ENCODE peak calls at places on chromosome 15, in seven cellular contexts. A, C, L, R, E, X and G are unnamed samples.

GRCh38 chr15:58182460-58183163 is 44.4 kb downstream of the AQP9 start:
- DNase-seq in E (peak), A (peak), X (no peak), C (peak), L (peak), R (no peak), G (peak)

GRCh38 chr15:58295637-58296036 is 136.2 kb upstream of the LIPC start:
- DNase-seq in X (no peak), R (no peak), A (no peak), C (no peak), L (no peak), E (no peak), G (no peak)

GRCh38 chr15:78604420-78604819 is 16.4 kb downstream of the CHRNA3 start:
- DNase-seq in C (no peak), L (no peak), X (no peak), E (no peak), R (no peak), A (no peak), G (no peak)

GRCh38 chr15:90413411-90414379 is 25.7 kb downstream of the IQGAP1 start:
- DNase-seq in X (no peak), C (peak), E (no peak), R (no peak), A (peak), L (no peak), G (no peak)

GRCh38 chr15:31215490-31216209 is 111.0 kb upstream of the KLF13 start:
- DNase-seq in X (peak), E (peak), L (peak), R (no peak), A (peak), C (peak), G (peak)

GRCh38 chr15:100201376-100202280 is 140.1 kb downstream of the ADAMTS17 start:
- DNase-seq in A (no peak), R (no peak), L (no peak), E (no peak), X (no peak), C (no peak), G (no peak)

GRCh38 chr15:101188517-101189340 is 63.1 kb downstream of the CHSY1 start:
- DNase-seq in C (no peak), X (no peak), A (peak), L (no peak), E (no peak), R (no peak), G (no peak)

GRCh38 chr15:42798802-42799201 is 61.9 kb upstream of the CDAN1 start:
- DNase-seq in R (no peak), E (no peak), A (no peak), X (no peak), C (no peak), L (no peak), G (no peak)

GRCh38 chr15:99708563-99708962 is 24.7 kb downstream of the LYSMD4 start:
- DNase-seq in L (no peak), R (peak), C (no peak), X (no peak), E (no peak), A (peak), G (no peak)

GRCh38 chr15:45921376-45921775 is 286.5 kb downstream of the SQOR start:
- DNase-seq in C (no peak), X (no peak), L (no peak), R (no peak), E (no peak), A (peak), G (peak)

GRCh38 chr15:45719490-45719889 is 84.7 kb downstream of the SQOR start:
- DNase-seq in X (no peak), E (no peak), C (no peak), R (no peak), L (no peak), A (peak), G (no peak)

GRCh38 chr15:93239591-93239990 is 150.6 kb upstream of the RGMA start:
- DNase-seq in L (no peak), X (no peak), A (no peak), C (no peak), R (no peak), E (no peak), G (no peak)